ENCODE peak calls at places on chromosomes 16 and 17, in nine cellular contexts. Z, N, L, K, Y, D, B, W and G are unnamed samples.

GRCh38 chr17:68820825-68821481 is 134.2 kb downstream of the ABCA8 start:
- DNase-seq in Z (no peak), N (no peak), L (peak; percentile 13), K (no peak), Y (no peak), D (no peak), B (no peak), W (no peak), G (no peak)

GRCh38 chr16:84331998-84332780 is 36.1 kb upstream of the ATP2C2 start:
- DNase-seq in Z (no peak), N (no peak), L (peak; percentile 77), K (peak; percentile 58), Y (no peak), D (no peak), B (no peak), W (no peak), G (no peak)

GRCh38 chr16:22928882-22929281 is 114.9 kb downstream of the HS3ST2 start:
- DNase-seq in Z (no peak), N (no peak), L (no peak), K (no peak), Y (no peak), D (no peak), B (no peak), W (no peak), G (no peak)

GRCh38 chr17:79677646-79678045 is 53.1 kb upstream of the ENPP7 start:
- DNase-seq in Z (no peak), N (no peak), L (no peak), K (no peak), Y (no peak), D (no peak), B (no peak), W (no peak), G (no peak)

GRCh38 chr17:83202002-83203000 is 122.9 kb downstream of the METRNL start:
- DNase-seq in Z (peak; percentile 10), N (peak; percentile 1), L (no peak), K (no peak), Y (peak; percentile 2), D (no peak), B (peak; percentile 21), W (peak; percentile 61), G (no peak)

GRCh38 chr17:74437702-74438101 is 5.8 kb downstream of the GPRC5C start:
- DNase-seq in Z (no peak), N (no peak), L (no peak), K (no peak), Y (no peak), D (no peak), B (no peak), W (no peak), G (no peak)

GRCh38 chr16:52171481-52171880 is 375.5 kb downstream of the TOX3 start:
- DNase-seq in Z (no peak), N (no peak), L (no peak), K (no peak), Y (no peak), D (no peak), B (no peak), W (no peak), G (no peak)

GRCh38 chr16:83928341-83929055 is 24.5 kb upstream of the OSGIN1 start:
- DNase-seq in Z (no peak), N (no peak), L (peak; percentile 83), K (peak; percentile 95), Y (no peak), D (no peak), B (no peak), W (no peak), G (no peak)

GRCh38 chr17:9668532-9668931 is 23.2 kb downstream of the USP43 start:
- DNase-seq in Z (no peak), N (no peak), L (peak; percentile 95), K (peak; percentile 94), Y (no peak), D (no peak), B (no peak), W (no peak), G (no peak)

GRCh38 chr16:11232852-11233726 is 22.9 kb downstream of the SOCS1 start:
- DNase-seq in Z (peak; percentile 91), N (peak; percentile 56), L (no peak), K (no peak), Y (peak; percentile 51), D (peak; percentile 85), B (peak; percentile 89), W (peak; percentile 77), G (peak; percentile 72)

DNA sequence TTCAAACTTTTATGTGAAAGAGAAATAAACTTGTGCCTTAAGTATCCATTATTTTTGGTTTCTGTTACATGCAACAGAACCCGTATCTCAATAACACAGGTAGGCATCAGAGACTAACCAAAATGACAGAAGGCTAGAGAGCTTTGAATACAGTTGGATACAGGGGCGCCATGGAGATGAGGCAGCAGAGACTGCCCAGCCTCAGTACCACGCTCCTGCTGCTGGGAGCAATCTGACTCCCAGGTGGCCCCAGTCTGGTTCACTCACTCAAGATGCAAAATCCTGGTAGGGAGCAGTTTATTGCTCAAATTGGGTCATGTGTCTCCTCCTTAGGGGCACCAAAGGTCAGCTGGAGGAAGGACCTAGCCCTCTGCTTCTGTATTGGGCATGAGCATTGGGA is 218.9 kb downstream of the USP22 start:
- DNase-seq in Z (no peak), N (no peak), L (no peak), K (no peak), Y (no peak), D (no peak), B (no peak), W (no peak), G (no peak)
- H3K36me3 ChIP-seq in Z (no peaks in the 10 kb centered on the region), N (no peaks in the 10 kb centered on the region), L (no peaks in the 10 kb centered on the region), K (no peaks in the 10 kb centered on the region), Y (no peaks in the 10 kb centered on the region), D (no peaks in the 10 kb centered on the region), B (no peaks in the 10 kb centered on the region), W (no peaks in the 10 kb centered on the region), G (no peaks in the 10 kb centered on the region)

GRCh38 chr17:42472709-42473521 is 14.2 kb downstream of the ATP6V0A1 start:
- DNase-seq in Z (no peak), N (no peak), L (peak; percentile 98), K (peak; percentile 19), Y (no peak), D (no peak), B (no peak), W (no peak), G (no peak)

GRCh38 chr17:42463976-42464400 is 5.3 kb downstream of the ATP6V0A1 start:
- DNase-seq in Z (no peak), N (peak; percentile 45), L (no peak), K (no peak), Y (no peak), D (no peak), B (no peak), W (no peak), G (no peak)

DNA sequence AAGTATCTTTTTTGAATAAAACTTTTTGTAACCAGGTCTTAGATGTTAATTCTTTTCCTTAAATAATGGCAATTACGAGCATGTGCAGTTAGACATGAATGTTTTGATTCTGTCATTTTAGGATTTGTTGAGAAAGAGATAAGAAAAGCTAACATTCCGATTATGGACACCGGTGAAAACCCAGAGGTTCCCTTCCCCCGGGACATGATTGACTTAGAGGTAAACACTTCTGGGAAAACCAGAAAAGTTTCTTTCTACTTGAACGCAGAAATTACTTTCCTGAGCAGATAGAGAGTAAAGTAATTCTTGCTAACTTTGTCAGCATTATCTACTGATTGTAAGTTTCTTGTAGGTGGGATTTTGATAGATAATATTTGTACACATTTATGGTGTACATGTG is 9.2 kb downstream of the ATP6V0A1 start:
- DNase-seq in Z (no peak), N (no peak), L (no peak), K (no peak), Y (peak; percentile 59), D (no peak), B (no peak), W (no peak), G (no peak)
- H3K36me3 ChIP-seq in Z (no peaks in the 10 kb centered on the region), N (no peaks in the 10 kb centered on the region), L (peaks cover 1% of the 10 kb centered on the region), K (peaks cover 4% of the 10 kb centered on the region), Y (peaks cover 9% of the 10 kb centered on the region), D (peaks cover 4% of the 10 kb centered on the region), B (peaks cover 34% of the 10 kb centered on the region), W (peaks cover 51% of the 10 kb centered on the region), G (no peaks in the 10 kb centered on the region)

DNA sequence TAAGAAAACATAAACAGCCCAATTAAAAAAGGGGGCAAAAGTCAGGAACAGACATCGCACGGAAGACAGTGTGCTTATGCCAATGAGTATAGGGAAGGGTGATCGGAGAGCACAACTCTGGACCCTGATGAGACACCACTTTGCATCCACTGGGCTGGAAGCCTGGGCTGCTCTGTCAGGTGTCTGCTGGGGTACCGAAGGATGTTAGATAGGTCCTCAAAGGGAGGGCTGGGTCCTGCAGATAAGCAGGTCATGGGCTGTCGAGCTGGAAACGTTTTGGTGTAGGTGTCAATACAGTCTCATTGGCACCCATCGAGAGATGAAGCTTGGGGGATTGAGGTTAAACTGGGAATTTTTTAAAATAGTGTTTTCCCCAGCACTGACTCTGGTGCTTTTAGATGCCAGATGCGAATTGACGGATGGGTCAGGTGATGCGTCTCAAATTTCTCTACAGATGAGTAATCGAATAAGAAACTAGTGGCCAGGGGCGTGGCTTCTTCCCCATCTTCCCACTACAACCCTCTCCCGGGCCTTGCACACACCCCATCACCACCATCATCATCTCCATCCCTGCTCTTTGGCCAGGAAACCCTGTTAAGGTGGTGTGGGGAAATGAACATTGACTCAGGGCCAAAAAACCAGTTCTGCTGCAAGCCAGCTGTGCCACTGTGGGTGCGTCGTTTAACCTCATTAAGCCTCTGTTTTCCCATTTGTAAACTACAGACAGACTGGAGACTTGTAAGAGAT is 47.8 kb upstream of the IRF8 start:
- DNase-seq in Z (peak; percentile 15), N (no peak), L (peak; percentile 9), K (no peak), Y (no peak), D (no peak), B (no peak), W (no peak), G (no peak)
- H3K36me3 ChIP-seq in Z (no peaks in the 10 kb centered on the region), N (no peaks in the 10 kb centered on the region), L (no peaks in the 10 kb centered on the region), K (no peaks in the 10 kb centered on the region), Y (no peaks in the 10 kb centered on the region), D (no peaks in the 10 kb centered on the region), B (no peaks in the 10 kb centered on the region), W (no peaks in the 10 kb centered on the region), G (no peaks in the 10 kb centered on the region)

GRCh38 chr17:78399693-78400144 is 21.3 kb downstream of the PGS1 start:
- DNase-seq in Z (no peak), N (no peak), L (peak; percentile 94), K (peak; percentile 88), Y (no peak), D (no peak), B (no peak), W (no peak), G (no peak)

GRCh38 chr17:78397681-78398101 is 19.2 kb downstream of the PGS1 start:
- DNase-seq in Z (no peak), N (no peak), L (peak; percentile 62), K (peak; percentile 49), Y (no peak), D (no peak), B (no peak), W (peak; percentile 85), G (no peak)

GRCh38 chr17:78399028-78399692 is 20.7 kb downstream of the PGS1 start:
- DNase-seq in Z (no peak), N (no peak), L (no peak), K (no peak), Y (no peak), D (no peak), B (no peak), W (no peak), G (no peak)

GRCh38 chr17:78396436-78397335 is 18.2 kb downstream of the PGS1 start:
- DNase-seq in Z (no peak), N (no peak), L (no peak), K (no peak), Y (peak; percentile 81), D (no peak), B (no peak), W (peak; percentile 86), G (no peak)

GRCh38 chr17:78398390-78398789 is 19.9 kb downstream of the PGS1 start:
- DNase-seq in Z (no peak), N (no peak), L (no peak), K (no peak), Y (no peak), D (no peak), B (no peak), W (no peak), G (no peak)
- H3K36me3 ChIP-seq in Z (no peaks in the 10 kb centered on the region), N (peaks cover 18% of the 10 kb centered on the region), L (peaks cover 26% of the 10 kb centered on the region), K (peaks cover 24% of the 10 kb centered on the region), Y (peaks cover 38% of the 10 kb centered on the region), D (peaks cover 58% of the 10 kb centered on the region), B (peaks cover 99% of the 10 kb centered on the region), W (peaks cover 44% of the 10 kb centered on the region), G (peaks cover 75% of the 10 kb centered on the region)